ENCODE peak calls at places on chromosomes 13 and 19, in four cellular contexts. M, K, A and I are unnamed samples.

GRCh38 chr19:17803264-17803896 is 8.4 kb downstream of the B3GNT3 start:
- DNase-seq in M (no peak), K (no peak), A (no peak), I (no peak)

GRCh38 chr13:114059946-114060860 is 72.2 kb downstream of the RASA3 start:
- DNase-seq in M (peak; percentile 69), K (no peak), A (no peak), I (no peak)

GRCh38 chr13:107712145-107712544 is 503.2 kb downstream of the LIG4 start:
- DNase-seq in M (no peak), K (no peak), A (no peak), I (no peak)

GRCh38 chr13:46340631-46341111 is 46.4 kb downstream of the RUBCNL start:
- DNase-seq in M (no peak), K (no peak), A (no peak), I (no peak)

GRCh38 chr13:113297370-113297871 is 382 bp downstream of the LAMP1 start:
- DNase-seq in M (no peak), K (no peak), A (no peak), I (peak; percentile 33)

GRCh38 chr19:16737909-16738308 is 18.3 kb downstream of the NWD1 start:
- DNase-seq in M (no peak), K (peak; percentile 15), A (no peak), I (no peak)

GRCh38 chr19:45608948-45609347 is 6.9 kb upstream of the GPR4 start:
- DNase-seq in M (no peak), K (no peak), A (no peak), I (no peak)

GRCh38 chr19:35352448-35353304 is 5.0 kb downstream of the FFAR1 start:
- DNase-seq in M (peak; percentile 45), K (peak; percentile 64), A (peak; percentile 53), I (peak; percentile 73)

GRCh38 chr19:6061420-6062130 is 48.7 kb downstream of the RFX2 start:
- DNase-seq in M (no peak), K (no peak), A (no peak), I (peak; percentile 26)

GRCh38 chr13:40664100-40665060 is 2.1 kb downstream of the FOXO1 start:
- DNase-seq in M (peak; percentile 87), K (no peak), A (no peak), I (peak; percentile 83)

GRCh38 chr13:44760434-44760833 is 184.3 kb upstream of the TSC22D1 start:
- DNase-seq in M (no peak), K (no peak), A (no peak), I (no peak)

GRCh38 chr13:108215428-108215827 is at the start of gene LIG4:
- DNase-seq in M (peak; percentile 91), K (peak; percentile 92), A (peak; percentile 53), I (peak; percentile 91)

GRCh38 chr19:51111606-51112005 is 3.4 kb upstream of the CTU1 start:
- DNase-seq in M (no peak), K (no peak), A (no peak), I (no peak)

GRCh38 chr13:42422681-42423080 is 150.7 kb downstream of the AKAP11 start:
- DNase-seq in M (no peak), K (no peak), A (no peak), I (no peak)

GRCh38 chr19:5138606-5139594 is 170.0 kb downstream of the KDM4B start:
- DNase-seq in M (no peak), K (peak; percentile 47), A (no peak), I (no peak)

GRCh38 chr19:18523841-18524240 is 2.0 kb upstream of the ELL start:
- DNase-seq in M (no peak), K (no peak), A (no peak), I (no peak)

GRCh38 chr19:14048439-14049153 is 13.3 kb downstream of the PALM3 start:
- DNase-seq in M (peak; percentile 44), K (no peak), A (no peak), I (peak; percentile 73)

GRCh38 chr13:99275093-99275469 is 16.9 kb upstream of the GPR18 start:
- DNase-seq in M (no peak), K (peak; percentile 84), A (no peak), I (no peak)

GRCh38 chr19:45630463-45630862 is 8.7 kb downstream of the EML2 start:
- DNase-seq in M (no peak), K (peak; percentile 96), A (peak; percentile 78), I (no peak)

GRCh38 chr13:77310579-77311279 is 16.2 kb downstream of the MYCBP2 start:
- DNase-seq in M (no peak), K (no peak), A (no peak), I (no peak)

GRCh38 chr13:77312311-77312710 is 14.6 kb downstream of the MYCBP2 start:
- DNase-seq in M (no peak), K (no peak), A (no peak), I (no peak)

GRCh38 chr13:77310161-77310560 is 16.7 kb downstream of the MYCBP2 start:
- DNase-seq in M (no peak), K (no peak), A (no peak), I (no peak)

GRCh38 chr13:77306458-77306857 is 20.4 kb downstream of the MYCBP2 start:
- DNase-seq in M (no peak), K (no peak), A (no peak), I (no peak)

DNA sequence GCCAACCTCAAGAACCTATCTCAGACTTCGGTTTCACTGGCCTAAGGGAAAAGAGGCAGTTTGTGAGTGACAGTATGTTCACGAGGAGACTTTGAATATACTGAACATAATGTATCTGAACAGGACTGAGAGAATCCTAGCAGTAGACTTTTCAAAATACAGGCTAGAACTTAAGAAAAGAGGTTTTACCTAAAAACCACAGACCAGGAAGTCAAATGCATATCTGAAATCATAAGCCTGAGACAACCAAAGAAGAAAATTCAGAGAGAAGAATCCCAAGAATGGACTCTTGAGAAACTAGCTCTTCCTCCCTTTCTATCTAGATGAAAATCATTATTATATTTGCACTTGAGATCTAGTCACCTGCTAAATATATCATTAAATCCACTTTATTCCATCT is 17.6 kb downstream of the MYCBP2 start:
- DNase-seq in M (no peak), K (no peak), A (no peak), I (no peak)
- H3K4me1 ChIP-seq in M (peaks cover 70% of the 10 kb centered on the region), K (peaks cover 12% of the 10 kb centered on the region), A (peaks cover 4% of the 10 kb centered on the region), I (peaks cover 41% of the 10 kb centered on the region)

GRCh38 chr19:48321622-48322591 is 3.4 kb upstream of the EMP3 start:
- DNase-seq in M (peak; percentile 99), K (peak; percentile 98), A (peak; percentile 81), I (peak; percentile 98)
- TF ChIP-seq CTCF in M (no peak), K (peak; percentile 15), A (peak; percentile 2), I (no peak)

DNA sequence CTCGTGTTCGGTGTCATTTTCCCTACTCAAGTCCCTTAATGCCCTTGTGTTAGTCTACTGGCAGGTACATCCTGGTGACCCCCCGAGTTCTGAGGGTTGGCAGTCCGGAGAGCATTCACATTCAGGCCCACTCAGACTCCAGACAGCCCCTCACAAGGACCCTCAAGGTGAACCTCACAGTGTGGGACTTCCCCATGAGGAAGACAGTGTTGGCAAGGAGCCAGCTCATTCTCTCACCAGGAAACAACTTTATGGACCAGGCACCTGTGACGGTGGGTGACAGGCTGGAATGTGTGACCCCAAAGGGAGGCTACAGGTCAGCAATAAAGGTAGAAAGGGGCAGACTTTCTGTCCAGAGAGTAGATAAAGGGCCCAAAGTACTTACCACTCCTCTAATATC is 24.5 kb downstream of the RDH8 start:
- DNase-seq in M (no peak), K (no peak), A (no peak), I (no peak)
- H3K27me3 ChIP-seq in M (peaks cover 76% of the 10 kb centered on the region), K (peaks cover 38% of the 10 kb centered on the region), A (peaks cover 7% of the 10 kb centered on the region), I (no peaks in the 10 kb centered on the region)

GRCh38 chr19:42150353-42150752 is 18.1 kb upstream of the POU2F2 start:
- DNase-seq in M (no peak), K (no peak), A (no peak), I (no peak)

GRCh38 chr19:42148270-42148669 is 16.0 kb upstream of the POU2F2 start:
- DNase-seq in M (no peak), K (no peak), A (no peak), I (no peak)

GRCh38 chr19:42151735-42152134 is 19.5 kb upstream of the POU2F2 start:
- DNase-seq in M (no peak), K (no peak), A (no peak), I (no peak)

GRCh38 chr19:42150940-42151339 is 18.7 kb upstream of the POU2F2 start:
- DNase-seq in M (no peak), K (no peak), A (no peak), I (no peak)

DNA sequence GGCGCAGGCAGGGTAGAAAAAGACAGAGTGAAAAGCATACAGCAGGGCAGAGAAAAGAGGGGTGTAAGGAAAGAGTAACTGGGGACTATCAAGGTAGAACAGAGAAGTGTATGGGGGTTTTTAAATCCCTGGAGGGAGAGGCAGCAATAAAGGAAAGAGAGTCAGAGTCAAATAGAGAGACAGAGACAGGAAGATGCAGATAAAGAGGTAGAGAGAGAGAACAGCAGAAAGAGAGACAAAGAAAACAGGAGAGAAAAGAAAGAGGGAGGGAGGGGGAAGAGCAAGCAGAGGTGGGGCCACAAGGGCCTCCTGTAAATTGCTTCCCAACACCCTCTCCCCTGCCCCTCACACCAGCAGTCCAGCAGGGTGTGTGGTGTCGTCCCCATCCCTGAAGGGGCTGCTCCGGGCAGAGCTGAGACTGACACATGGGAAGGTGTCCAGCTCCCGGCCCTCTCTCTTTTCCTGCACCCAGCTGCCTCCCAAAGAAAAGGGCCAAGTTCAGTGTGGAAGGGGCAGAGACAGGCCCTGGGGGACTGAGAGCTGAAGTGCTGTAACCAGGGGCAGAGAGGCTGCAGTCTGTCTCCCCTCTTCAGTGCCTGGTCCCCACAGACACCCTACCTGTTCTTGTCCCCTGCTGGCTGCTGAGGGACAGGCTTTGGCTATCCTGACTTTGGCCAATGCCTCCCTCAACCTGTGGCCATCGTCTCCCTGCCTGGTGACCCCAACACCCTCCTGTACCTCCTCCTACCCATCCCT is 17.4 kb upstream of the POU2F2 start:
- DNase-seq in M (no peak), K (no peak), A (no peak), I (no peak)
- H3K4me1 ChIP-seq in M (no peaks in the 10 kb centered on the region), K (no peaks in the 10 kb centered on the region), A (peaks cover 9% of the 10 kb centered on the region), I (no peaks in the 10 kb centered on the region)

DNA sequence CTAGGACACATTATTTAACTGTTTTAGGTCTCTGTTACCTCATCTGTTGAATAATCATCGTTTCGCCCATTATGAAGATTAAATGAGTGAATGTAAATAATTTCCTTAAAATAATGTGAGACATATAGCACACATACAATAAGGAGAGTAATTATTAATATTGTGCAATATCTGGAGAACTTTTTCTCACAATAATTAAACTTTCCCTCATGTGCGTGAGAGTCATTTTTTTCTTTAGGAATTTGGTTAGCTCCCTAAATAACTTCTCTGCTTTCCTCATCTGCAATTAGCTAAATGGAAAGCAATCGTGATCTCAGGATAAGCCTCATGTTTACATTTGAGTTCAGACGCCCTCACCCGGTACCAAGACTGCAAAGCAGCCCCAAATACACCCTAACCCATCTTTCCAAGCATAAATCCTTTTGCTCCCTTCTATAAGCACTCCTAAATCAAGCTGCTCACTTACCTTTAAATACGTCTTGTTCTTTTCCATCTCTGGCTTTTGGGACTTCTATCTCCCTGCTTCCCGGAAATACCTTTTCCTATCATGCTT is 78.8 kb downstream of the MZT1 start:
- DNase-seq in M (no peak), K (no peak), A (no peak), I (no peak)
- TF ChIP-seq CTCF in M (no peak), K (no peak), A (peak; percentile 48), I (no peak)

GRCh38 chr19:47471381-47471732 is 336 bp downstream of the SLC8A2 start:
- DNase-seq in M (no peak), K (no peak), A (no peak), I (no peak)
- H3K27me3 ChIP-seq in M (peaks cover 87% of the 10 kb centered on the region), K (peaks cover 49% of the 10 kb centered on the region), A (peaks cover 43% of the 10 kb centered on the region), I (no peaks in the 10 kb centered on the region)